ENCODE peak calls at places on chromosome 4, in five cellular contexts. I, H, B, R and G are unnamed samples. For H3K4me1, the result is how much of the 10 kb centered on the place peaks cover.

GRCh38 chr4:184362338-184362737 is 112.0 kb downstream of the IRF2 start:
- DNase-seq in I (no peak), H (no peak), B (no peak), R (no peak), G (no peak)

GRCh38 chr4:28378109-28378830 is 1517.6 kb downstream of the STIM2 start:
- DNase-seq in I (peak), H (no peak), B (no peak), R (no peak), G (no peak)

GRCh38 chr4:172096771-172097170 is 283.6 kb downstream of the GALNTL6 start:
- DNase-seq in I (no peak), H (no peak), B (no peak), R (no peak), G (no peak)

GRCh38 chr4:1172228-1172851 is at the start of gene SPON2:
- DNase-seq in I (peak), H (peak), B (no peak), R (no peak), G (no peak)

GRCh38 chr4:155444695-155445094 is 67.9 kb upstream of the MAP9 start:
- DNase-seq in I (no peak), H (no peak), B (no peak), R (no peak), G (no peak)

GRCh38 chr4:159227378-159227777 is 124.5 kb downstream of the RAPGEF2 start:
- DNase-seq in I (peak), H (no peak), B (no peak), R (no peak), G (no peak)

GRCh38 chr4:27397886-27398285 is 537.2 kb downstream of the STIM2 start:
- DNase-seq in I (peak), H (no peak), B (no peak), R (peak), G (no peak)

GRCh38 chr4:6245246-6246169 is 24.1 kb upstream of the WFS1 start:
- DNase-seq in I (no peak), H (peak), B (no peak), R (no peak), G (no peak)

GRCh38 chr4:182062936-182063335 is 180.3 kb upstream of the TENM3 start:
- DNase-seq in I (peak), H (no peak), B (peak), R (peak), G (peak)

GRCh38 chr4:24229976-24230375 is 340.1 kb upstream of the PPARGC1A start:
- DNase-seq in I (peak), H (no peak), B (no peak), R (no peak), G (no peak)

GRCh38 chr4:80956421-80956820 is 74.1 kb upstream of the BMP3 start:
- DNase-seq in I (no peak), H (no peak), B (no peak), R (no peak), G (peak)

GRCh38 chr4:11548529-11549176 is 120.0 kb upstream of the HS3ST1 start:
- DNase-seq in I (no peak), H (no peak), B (no peak), R (peak), G (peak)

DNA sequence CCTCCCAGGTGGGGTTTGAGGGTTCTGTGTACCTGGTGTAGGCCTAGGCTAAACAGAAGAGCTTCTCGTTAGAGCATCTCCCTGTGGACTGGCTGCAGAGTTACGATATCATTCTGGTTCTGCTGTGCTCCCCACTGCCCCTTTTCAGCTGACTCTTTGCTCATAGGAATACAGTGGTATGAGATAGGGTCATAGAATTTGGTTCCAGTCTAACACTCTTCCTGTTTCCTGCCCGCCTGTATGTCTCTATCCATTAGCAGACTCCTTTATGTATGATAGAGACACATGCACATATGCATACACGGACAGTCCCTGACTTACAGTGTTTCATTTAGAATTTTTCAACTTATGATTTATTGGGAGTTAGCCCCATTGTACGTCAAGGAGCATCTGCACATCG is 15.3 kb downstream of the RNF4 start:
- DNase-seq in I (no peak), H (no peak), B (no peak), R (no peak), G (peak)
- H3K4me1 ChIP-seq in I (under half), H (under half), B (half or more), R (under half), G (under half)

GRCh38 chr4:10173754-10174749 is 57.5 kb upstream of the WDR1 start:
- DNase-seq in I (no peak), H (no peak), B (no peak), R (peak), G (peak)
- H3K4me1 ChIP-seq in I (under half), H (under half), B (under half), R (under half), G (under half)

DNA sequence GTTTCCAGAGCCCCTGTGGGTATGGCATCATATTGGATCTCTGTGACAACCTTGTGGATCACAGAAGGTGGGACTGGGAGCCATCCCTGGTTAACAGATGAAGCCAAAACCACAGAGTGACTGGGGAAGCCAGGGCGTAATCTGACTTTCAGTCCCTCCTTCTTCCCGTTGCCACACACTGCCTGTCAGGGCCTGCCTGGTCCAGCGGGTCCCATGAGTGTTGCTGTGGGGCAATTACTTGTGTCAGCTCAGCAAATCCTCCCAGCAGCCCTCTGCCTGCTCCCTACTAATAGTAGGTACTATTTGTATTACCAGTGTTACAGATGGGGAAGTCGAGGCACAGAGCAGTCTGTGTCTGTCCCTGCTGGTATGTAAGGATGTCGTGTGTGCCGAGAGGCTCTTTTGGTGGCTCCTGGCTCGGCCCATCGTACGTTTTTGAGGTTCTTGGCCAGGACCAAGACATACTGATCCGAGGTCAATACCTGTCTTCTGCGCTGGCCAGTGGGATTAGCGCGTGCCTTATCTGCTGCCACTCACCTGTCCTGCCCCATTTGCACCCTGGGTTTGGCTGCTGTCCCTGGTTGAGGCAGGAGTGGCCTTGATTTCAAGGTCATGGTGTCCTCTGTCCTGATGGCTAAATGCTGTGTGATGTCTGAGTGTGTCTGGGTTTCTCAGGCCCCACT is 5.7 kb downstream of the NSG1 start:
- DNase-seq in I (no peak), H (no peak), B (no peak), R (no peak), G (no peak)
- H3K4me1 ChIP-seq in I (under half), H (under half), B (under half), R (under half), G (under half)

GRCh38 chr4:143405197-143405730 is 68.6 kb downstream of the GAB1 start:
- DNase-seq in I (no peak), H (no peak), B (peak), R (no peak), G (no peak)

GRCh38 chr4:143400082-143400481 is 63.4 kb downstream of the GAB1 start:
- DNase-seq in I (no peak), H (no peak), B (no peak), R (no peak), G (no peak)

GRCh38 chr4:143403551-143403816 is 66.8 kb downstream of the GAB1 start:
- DNase-seq in I (no peak), H (no peak), B (no peak), R (no peak), G (no peak)

GRCh38 chr4:143404555-143404954 is 67.9 kb downstream of the GAB1 start:
- DNase-seq in I (no peak), H (no peak), B (no peak), R (no peak), G (no peak)

DNA sequence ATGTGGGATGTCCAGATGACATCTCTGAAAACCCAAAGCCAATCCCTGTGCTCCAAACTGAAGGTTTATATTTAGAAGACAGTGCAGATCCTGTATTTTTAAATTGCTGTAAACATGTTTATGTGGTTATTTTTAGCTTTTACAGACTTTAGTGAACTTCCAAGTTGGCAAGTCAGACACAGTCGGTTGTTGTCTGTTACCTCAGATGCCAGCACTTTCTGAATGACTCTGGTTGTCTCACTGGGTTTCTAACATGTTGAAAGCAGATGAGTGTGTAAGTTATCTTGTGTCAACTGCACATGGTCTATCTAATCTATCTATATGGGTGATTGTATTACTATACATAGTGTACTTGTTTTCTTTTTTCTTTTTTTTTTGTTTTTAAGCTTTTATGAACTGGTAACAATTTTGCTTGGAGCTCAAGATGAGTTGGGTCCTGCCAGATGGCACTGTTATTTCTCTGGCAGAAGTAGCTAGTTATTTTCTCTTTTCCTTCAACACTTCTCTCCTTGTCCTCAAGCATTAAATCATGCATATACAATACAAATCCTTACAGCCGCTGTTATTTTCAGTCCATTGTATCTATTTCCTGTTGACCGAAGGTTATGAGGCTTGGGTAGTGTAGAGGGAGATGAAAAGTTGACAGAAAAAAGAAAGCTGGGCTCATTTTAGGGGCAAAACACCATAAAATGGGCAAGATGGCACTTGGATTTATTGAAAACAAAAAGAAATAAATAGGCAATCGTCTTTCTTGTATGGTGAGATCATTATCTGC is 66.3 kb downstream of the GAB1 start:
- DNase-seq in I (peak), H (no peak), B (peak), R (no peak), G (no peak)
- H3K4me1 ChIP-seq in I (under half), H (under half), B (half or more), R (under half), G (under half)

GRCh38 chr4:48564151-48564550 is 74.1 kb downstream of the ZAR1 start:
- DNase-seq in I (no peak), H (no peak), B (no peak), R (no peak), G (no peak)
- H3K4me1 ChIP-seq in I (under half), H (under half), B (under half), R (under half), G (under half)

DNA sequence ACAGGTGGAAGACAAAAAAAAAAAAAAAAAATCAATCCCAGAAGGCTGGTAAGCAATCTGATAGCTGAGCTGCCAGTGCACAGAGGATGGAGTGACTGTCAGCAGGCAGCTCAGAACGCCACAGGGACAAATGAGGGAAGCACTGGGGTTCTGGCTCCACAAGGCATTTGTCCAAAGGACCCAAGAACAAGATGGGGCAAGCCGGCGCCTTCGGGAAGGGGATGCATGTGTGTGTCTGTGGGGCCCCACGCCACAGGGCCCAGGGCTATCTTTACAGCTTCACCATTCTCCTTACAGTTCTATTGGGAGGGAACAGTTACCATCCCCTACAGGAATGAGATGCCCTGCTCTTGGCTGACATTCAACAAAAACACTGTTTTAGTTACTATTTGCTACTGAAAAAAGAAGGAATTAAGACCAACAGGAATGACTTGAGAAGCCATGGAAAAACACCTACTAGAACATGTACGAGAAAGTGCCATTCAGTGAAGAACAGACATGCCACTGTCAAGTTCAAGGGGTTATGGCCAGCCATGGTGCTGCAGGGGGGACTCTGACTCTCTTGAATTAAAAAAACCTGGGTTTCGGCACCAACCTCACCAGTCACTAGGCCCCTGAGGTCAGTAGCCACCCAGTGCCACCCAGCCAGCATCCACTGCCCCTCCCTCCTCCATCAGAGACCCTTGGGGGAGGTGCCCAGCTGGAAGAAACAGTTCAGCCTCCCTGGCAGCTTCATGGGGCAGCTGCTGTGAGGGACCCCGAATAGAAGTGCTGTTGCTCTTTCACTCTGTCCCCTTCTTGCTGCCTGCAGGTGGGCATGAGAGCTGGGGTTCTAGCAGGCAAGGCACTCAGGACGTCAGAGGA is 18.5 kb downstream of the WDR1 start:
- DNase-seq in I (peak), H (no peak), B (no peak), R (no peak), G (no peak)
- H3K4me1 ChIP-seq in I (half or more), H (under half), B (under half), R (under half), G (under half)